ENCODE peak calls at places on chromosomes 5 and 9, in eight cellular contexts. G is NCI-H345; K is EL; U is GM12891; Z is neural crest cell; Q is stimulated activated CD8-positive, alpha-beta memory T cell treated with anti-CD3 and anti-CD28 coated beads, Interleukin-15, amount 100 ng/mL, for 4 hours; T is stromal cell of bone marrow; L is posterior cingulate gyrus. F is an unnamed sample.

GRCh38 chr5:665956-666711 is 27.0 kb downstream of the TPPP start:
- DNase-seq in U (no peak), L (no peak), K (no peak), G (no peak), T (no peak), Q (no peak), Z (no peak), F (no peak)

GRCh38 chr9:19416143-19416542 is 7.3 kb downstream of the ACER2 start:
- DNase-seq in Q (no peak), G (no peak), L (no peak), U (no peak), T (peak), Z (no peak), K (peak), F (no peak)

GRCh38 chr5:96733771-96734498 is 71.8 kb downstream of the CAST start:
- DNase-seq in G (no peak), U (no peak), K (no peak), Q (no peak), L (no peak), T (no peak), Z (no peak), F (no peak)

GRCh38 chr9:72551306-72551705 is 29.9 kb downstream of the TMC1 start:
- DNase-seq in K (no peak), G (no peak), T (no peak), L (no peak), Q (no peak), Z (no peak), U (no peak), F (no peak)

GRCh38 chr5:172943283-172943841 is 15.9 kb upstream of the RPL26L1 start:
- DNase-seq in Q (no peak), U (no peak), T (peak), K (peak), L (no peak), G (no peak), Z (no peak), F (peak)

GRCh38 chr9:95736370-95736769 is 139.1 kb upstream of the ERCC6L2 start:
- DNase-seq in Z (no peak), G (no peak), L (no peak), T (no peak), U (no peak), Q (no peak), K (no peak), F (no peak)

GRCh38 chr9:79583957-79584654 is 12.3 kb downstream of the TLE4 start:
- DNase-seq in Q (no peak), T (no peak), K (no peak), G (no peak), Z (no peak), U (no peak), L (no peak), F (peak)

GRCh38 chr9:132241840-132242620 is 80.2 kb downstream of the NTNG2 start:
- DNase-seq in Q (no peak), L (no peak), Z (no peak), G (peak), U (peak), T (no peak), K (no peak), F (peak)

GRCh38 chr5:153896701-153897100 is 142.0 kb downstream of the FAM114A2 start:
- DNase-seq in T (peak), L (no peak), Z (no peak), K (peak), G (peak), U (peak), Q (no peak), F (no peak)

GRCh38 chr9:36208521-36209253 is 18.0 kb downstream of the CLTA start:
- DNase-seq in Q (no peak), L (no peak), T (no peak), G (no peak), U (no peak), K (no peak), Z (no peak), F (no peak)